ENCODE peak calls at places on chromosome 11, in eight cellular contexts. O is CD4-positive, CD25-positive, alpha-beta regulatory T cell; A is adrenal gland; I is fibroblast of lung; R is right atrium auricular region; P is IMR-90; X is thyroid gland; M is Panc1. S is an unnamed sample. For H3K36me3, the result is how much of the 10 kb centered on the place peaks cover.

GRCh38 chr11:19664896-19665548 is 47.6 kb upstream of the NAV2 start:
- DNase-seq in O (no peak), A (no peak), I (peak), R (peak), P (peak), X (no peak), M (no peak), S (no peak)

GRCh38 chr11:17287058-17287457 is 10.5 kb downstream of the NUCB2 start:
- DNase-seq in O (peak), A (no peak), I (no peak), R (no peak), P (no peak), X (no peak), M (no peak), S (no peak)

GRCh38 chr11:4983851-4984250 is 10.8 kb upstream of the OR51L1 start:
- DNase-seq in O (no peak), A (no peak), I (no peak), R (no peak), P (no peak), X (peak), M (no peak), S (no peak)

GRCh38 chr11:11998091-11998781 is 10.2 kb downstream of the DKK3 start:
- DNase-seq in O (peak), A (peak), I (peak), R (no peak), P (peak), X (no peak), M (no peak), S (no peak)

GRCh38 chr11:1875093-1875785 is 16.5 kb downstream of the PRR33 start:
- DNase-seq in O (no peak), A (peak), I (no peak), R (no peak), P (no peak), X (no peak), M (no peak), S (no peak)

GRCh38 chr11:5129457-5129877 is 8.7 kb downstream of the OR52A5 start:
- DNase-seq in O (no peak), A (no peak), I (no peak), R (no peak), P (peak), X (no peak), M (no peak), S (no peak)

GRCh38 chr11:81569999-81570398 is 1163.7 kb downstream of the FAM181B start:
- DNase-seq in O (no peak), A (no peak), I (no peak), R (no peak), P (no peak), X (no peak), M (no peak), S (no peak)

GRCh38 chr11:17410606-17411379 is 22.3 kb upstream of the KCNJ11 start:
- DNase-seq in O (no peak), A (peak), I (no peak), R (no peak), P (no peak), X (no peak), M (no peak), S (no peak)

GRCh38 chr11:66318576-66318970 is 1.7 kb upstream of the CD248 start:
- DNase-seq in O (no peak), A (no peak), I (no peak), R (no peak), P (no peak), X (no peak), M (no peak), S (no peak)

GRCh38 chr11:19952101-19952605 is 208.1 kb downstream of the DBX1 start:
- DNase-seq in O (no peak), A (no peak), I (peak), R (no peak), P (no peak), X (no peak), M (no peak), S (no peak)

GRCh38 chr11:132119573-132119972 is 749.2 kb downstream of the NTM start:
- DNase-seq in O (no peak), A (no peak), I (no peak), R (no peak), P (no peak), X (no peak), M (no peak), S (no peak)

GRCh38 chr11:131488208-131488607 is 117.8 kb downstream of the NTM start:
- DNase-seq in O (no peak), A (no peak), I (no peak), R (no peak), P (no peak), X (no peak), M (no peak), S (no peak)

DNA sequence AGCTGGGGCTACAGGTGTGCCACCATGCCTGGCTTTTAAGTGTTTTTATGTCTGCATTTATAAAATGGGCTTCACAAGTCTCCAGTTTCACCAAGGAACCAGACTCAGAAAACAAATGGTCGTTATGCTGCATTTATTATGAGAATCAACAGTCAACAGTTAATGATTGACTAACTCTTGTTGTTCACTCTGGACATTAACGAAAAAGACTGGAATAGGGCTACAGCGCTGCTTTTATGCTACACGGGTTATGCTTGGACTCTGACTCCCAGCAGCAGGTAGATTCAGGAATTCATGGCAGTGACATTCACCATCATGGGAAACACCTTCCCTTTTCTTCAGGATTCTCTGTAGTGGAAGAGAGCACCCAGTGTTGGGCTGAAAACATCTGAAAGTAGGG is 44.4 kb upstream of the CHKA start:
- DNase-seq in O (no peak), A (no peak), I (no peak), R (no peak), P (no peak), X (no peak), M (no peak), S (no peak)
- H3K36me3 ChIP-seq in O (half or more), A (under half), I (under half), R (half or more), P (under half), X (under half), M (under half), S (under half)

DNA sequence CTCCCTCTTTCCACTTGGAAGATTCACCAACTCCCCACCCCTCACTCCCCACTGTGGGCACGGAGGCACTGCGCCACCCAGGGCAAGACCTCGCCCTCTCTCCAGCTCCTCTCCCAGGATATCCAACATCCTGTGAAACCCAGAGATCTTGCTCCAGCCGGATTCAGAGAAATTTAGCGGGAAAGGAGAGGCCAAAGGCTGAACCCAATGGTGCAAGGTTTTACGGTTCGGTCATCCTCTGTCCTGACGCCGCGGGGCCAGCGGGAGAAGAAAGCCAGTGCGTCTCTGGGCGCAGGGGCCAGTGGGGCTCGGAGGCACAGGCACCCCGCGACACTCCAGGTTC is 394 bp upstream of the CD44 start:
- DNase-seq in O (no peak), A (no peak), I (no peak), R (peak), P (no peak), X (no peak), M (no peak), S (no peak)
- H3K27ac ChIP-seq in O (peak), A (no peak), I (peak), R (peak), P (peak), X (peak), M (peak), S (peak)

DNA sequence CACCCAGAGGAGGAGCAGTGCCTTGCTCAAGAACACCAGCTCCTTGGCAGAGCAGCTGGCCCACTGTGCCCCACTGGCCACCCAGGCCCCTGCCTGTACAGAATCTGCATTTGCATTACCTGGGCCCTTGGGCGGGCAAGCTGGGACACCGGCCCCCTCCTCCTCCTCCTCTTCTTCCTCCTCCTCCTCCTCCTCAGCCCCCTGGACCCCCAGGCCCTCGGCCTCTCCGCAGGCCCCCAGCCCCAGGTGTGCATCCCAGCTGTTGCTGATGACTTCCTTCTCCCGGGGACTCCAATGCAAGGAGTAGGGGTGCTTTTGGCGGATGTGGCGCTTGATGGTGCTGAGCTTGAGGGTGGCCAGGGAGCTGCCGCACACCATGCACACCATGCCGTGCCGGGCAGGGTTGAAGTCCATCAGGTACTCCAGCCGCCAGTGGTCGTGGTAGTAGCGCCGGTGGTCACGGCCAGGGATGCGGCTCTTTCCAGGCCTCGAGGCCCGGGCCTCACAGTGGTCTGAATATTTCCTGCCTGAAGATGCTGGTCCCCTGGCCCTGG is 2.8 kb downstream of the ZFTA start:
- DNase-seq in O (no peak), A (peak), I (no peak), R (no peak), P (no peak), X (no peak), M (no peak), S (no peak)
- H3K36me3 ChIP-seq in O (under half), A (under half), I (under half), R (under half), P (under half), X (under half), M (under half), S (under half)

GRCh38 chr11:119677840-119678239 is 51.2 kb downstream of the NECTIN1 start:
- DNase-seq in O (no peak), A (no peak), I (no peak), R (no peak), P (no peak), X (no peak), M (no peak), S (no peak)

GRCh38 chr11:119678351-119678750 is 50.6 kb downstream of the NECTIN1 start:
- DNase-seq in O (no peak), A (no peak), I (no peak), R (no peak), P (no peak), X (no peak), M (no peak), S (no peak)

GRCh38 chr11:119673389-119674336 is 55.3 kb downstream of the NECTIN1 start:
- DNase-seq in O (peak), A (peak), I (no peak), R (no peak), P (no peak), X (no peak), M (no peak), S (no peak)

GRCh38 chr11:119672597-119672996 is 56.4 kb downstream of the NECTIN1 start:
- DNase-seq in O (no peak), A (no peak), I (no peak), R (no peak), P (no peak), X (no peak), M (no peak), S (no peak)

DNA sequence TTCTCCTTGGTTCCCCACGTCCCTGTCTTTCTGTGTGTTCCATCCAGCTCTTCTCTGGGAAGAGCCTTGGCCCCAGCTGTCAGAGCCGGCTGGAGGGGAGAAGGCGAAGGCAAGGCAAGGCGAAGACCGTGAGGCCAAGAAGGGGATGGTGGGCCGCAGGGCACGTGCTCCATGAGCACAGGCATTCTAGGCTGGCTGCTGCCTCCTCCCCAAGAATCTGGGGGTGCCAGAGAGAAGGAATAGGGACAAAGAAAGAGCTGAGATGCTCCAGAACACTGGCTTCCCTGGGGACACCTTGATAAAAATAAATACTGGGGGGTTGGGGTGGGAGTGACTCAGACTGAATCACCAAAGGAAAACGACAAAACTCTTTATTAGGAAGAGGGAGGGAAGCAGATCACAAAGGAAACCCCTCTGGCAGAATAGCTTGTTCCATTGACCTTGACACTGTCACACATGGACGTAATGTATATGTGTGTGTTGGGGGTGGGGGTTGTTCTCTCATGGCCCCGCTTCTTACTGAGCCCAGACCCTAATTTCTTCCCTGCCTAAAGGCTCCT is 52.5 kb downstream of the NECTIN1 start:
- DNase-seq in O (no peak), A (no peak), I (peak), R (no peak), P (peak), X (no peak), M (no peak), S (no peak)
- H3K27ac ChIP-seq in O (no peak), A (no peak), I (no peak), R (no peak), P (no peak), X (no peak), M (no peak), S (no peak)

GRCh38 chr11:47414685-47415070 is 6.3 kb downstream of the SLC39A13 start:
- DNase-seq in O (no peak), A (no peak), I (no peak), R (no peak), P (no peak), X (no peak), M (no peak), S (no peak)
- H3K36me3 ChIP-seq in O (under half), A (under half), I (half or more), R (half or more), P (half or more), X (under half), M (under half), S (half or more)

DNA sequence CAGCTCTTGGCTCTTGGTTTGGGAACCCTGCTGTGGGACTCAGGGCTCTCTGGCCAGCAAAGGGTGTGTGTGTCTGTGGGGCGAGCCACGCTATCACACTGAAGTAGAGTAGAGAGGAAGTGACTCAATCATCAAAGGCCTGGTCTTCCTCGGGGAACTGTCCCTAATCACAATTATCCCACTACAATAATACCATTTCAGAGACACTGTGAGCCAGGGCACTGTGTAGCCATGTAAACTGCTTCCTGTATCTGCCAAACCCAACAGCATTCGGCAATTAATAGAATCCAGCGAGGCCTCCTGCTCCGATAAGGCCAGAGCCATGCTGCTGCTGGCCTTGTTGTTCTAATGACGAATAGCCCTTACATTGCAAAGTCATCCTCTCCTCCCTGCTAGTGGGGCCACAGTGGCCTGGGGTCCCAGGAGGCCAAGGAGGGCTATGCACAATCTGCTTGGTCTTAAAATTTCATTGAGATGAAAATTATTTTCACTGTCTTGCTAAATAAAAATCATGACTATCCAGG is 49.8 kb upstream of the LMO2 start:
- DNase-seq in O (no peak), A (no peak), I (no peak), R (peak), P (no peak), X (peak), M (no peak), S (no peak)
- H3K27ac ChIP-seq in O (no peak), A (no peak), I (no peak), R (peak), P (no peak), X (no peak), M (no peak), S (no peak)

GRCh38 chr11:73415854-73416615 is 39.8 kb downstream of the RELT start:
- DNase-seq in O (no peak), A (no peak), I (no peak), R (no peak), P (peak), X (no peak), M (no peak), S (no peak)
- H3K36me3 ChIP-seq in O (under half), A (under half), I (under half), R (under half), P (under half), X (under half), M (under half), S (under half)

GRCh38 chr11:61152816-61153592 is 8.2 kb downstream of the VPS37C start:
- DNase-seq in O (no peak), A (peak), I (peak), R (no peak), P (peak), X (no peak), M (no peak), S (no peak)
- H3K27ac ChIP-seq in O (no peak), A (peak), I (peak), R (peak), P (peak), X (peak), M (peak), S (no peak)

S was measured in naive thymus-derived CD4-positive, alpha-beta T cell.